ENCODE peak calls at places on chromosomes 1 and 21, in five cellular contexts. G is GM03348, D is GM06990, Y is KG1, L is NCI-H510A treated with DMSO at 0.1 percent for 48 hours. B is an unnamed sample.

GRCh38 chr1:236524142-236524891 is 535 bp downstream of the LGALS8 start:
- DNase-seq in G (peak; percentile 82), D (peak; percentile 64), Y (peak; percentile 26), L (peak; percentile 52), B (peak; percentile 57)

GRCh38 chr1:1627261-1627841 is 4.6 kb upstream of the MMP23B start:
- DNase-seq in G (no peak), D (peak; percentile 18), Y (no peak), L (no peak), B (no peak)

GRCh38 chr1:154527192-154527591 is 25.0 kb upstream of the SHE start:
- DNase-seq in G (no peak), D (no peak), Y (no peak), L (no peak), B (no peak)

GRCh38 chr1:24102966-24103365 is 9.0 kb downstream of the MYOM3 start:
- DNase-seq in G (no peak), D (no peak), Y (no peak), L (no peak), B (no peak)

GRCh38 chr21:24023936-24024335 is 1583.3 kb downstream of the MRPL39 start:
- DNase-seq in G (no peak), D (no peak), Y (no peak), L (no peak), B (no peak)

GRCh38 chr1:232508161-232508661 is 121.7 kb downstream of the SIPA1L2 start:
- DNase-seq in G (no peak), D (no peak), Y (no peak), L (no peak), B (peak; percentile 8)

GRCh38 chr1:50605186-50605875 is 182.1 kb upstream of the DMRTA2 start:
- DNase-seq in G (peak; percentile 50), D (no peak), Y (peak; percentile 36), L (peak; percentile 29), B (no peak)

GRCh38 chr1:202112864-202113689 is 9.6 kb upstream of the GPR37L1 start:
- DNase-seq in G (peak; percentile 58), D (no peak), Y (no peak), L (peak; percentile 85), B (no peak)

GRCh38 chr1:213123087-213123486 is 72.0 kb downstream of the RPS6KC1 start:
- DNase-seq in G (no peak), D (no peak), Y (no peak), L (no peak), B (no peak)

GRCh38 chr1:242212401-242212800 is 213.5 kb upstream of the MAP1LC3C start:
- DNase-seq in G (no peak), D (no peak), Y (no peak), L (no peak), B (no peak)

GRCh38 chr1:205714190-205714905 is 34.0 kb upstream of the SLC45A3 start:
- DNase-seq in G (no peak), D (no peak), Y (no peak), L (no peak), B (no peak)

GRCh38 chr1:151838491-151839412 is 868 bp downstream of the C2CD4D start:
- DNase-seq in G (no peak), D (no peak), Y (no peak), L (no peak), B (no peak)

GRCh38 chr1:166080965-166081870 is 85.6 kb downstream of the FAM78B start:
- DNase-seq in G (peak; percentile 12), D (no peak), Y (no peak), L (no peak), B (no peak)

GRCh38 chr1:44677201-44677520 is 2.6 kb downstream of the ARMH1 start:
- DNase-seq in G (peak; percentile 59), D (no peak), Y (no peak), L (peak; percentile 43), B (no peak)

GRCh38 chr21:38438476-38438893 is 59.8 kb downstream of the ERG start:
- DNase-seq in G (peak; percentile 64), D (no peak), Y (no peak), L (no peak), B (no peak)